ENCODE peak calls at places on chromosomes 12 and 14, in five cellular contexts. E, S, Q, B and M are unnamed samples.

GRCh38 chr14:30223385-30223785 is 295.7 kb upstream of the PRKD1 start:
- DNase-seq in S (no peak), E (no peak), B (no peak), Q (peak; percentile 90), M (peak; percentile 27)

GRCh38 chr12:93947486-93947885 is 200.9 kb upstream of the PLXNC1 start:
- DNase-seq in Q (no peak), S (no peak), B (no peak), E (no peak), M (no peak)

GRCh38 chr14:81435578-81436295 is 35.6 kb upstream of the STON2 start:
- DNase-seq in S (peak; percentile 6), Q (peak; percentile 62), E (peak; percentile 30), B (peak; percentile 53), M (no peak)

GRCh38 chr12:119649202-119649808 is 18.6 kb upstream of the PRKAB1 start:
- DNase-seq in B (peak; percentile 76), E (no peak), Q (no peak), S (no peak), M (peak; percentile 54)

GRCh38 chr14:94125659-94126418 is 3.6 kb downstream of the IFI27L2 start:
- DNase-seq in Q (no peak), B (no peak), S (no peak), E (no peak), M (no peak)

GRCh38 chr14:99564256-99564902 is 39.6 kb downstream of the CCDC85C start:
- DNase-seq in S (no peak), E (no peak), B (no peak), Q (peak; percentile 81), M (peak; percentile 68)

GRCh38 chr14:79971330-79971729 is 240.0 kb downstream of the DIO2 start:
- DNase-seq in B (no peak), E (no peak), Q (no peak), S (no peak), M (no peak)

GRCh38 chr14:89574420-89574819 is 157.4 kb upstream of the FOXN3 start:
- DNase-seq in E (no peak), Q (no peak), S (no peak), B (no peak), M (no peak)

GRCh38 chr14:35390577-35391387 is 13.8 kb downstream of the NFKBIA start:
- DNase-seq in B (peak; percentile 57), S (no peak), E (peak; percentile 45), Q (peak; percentile 10), M (peak; percentile 88)

GRCh38 chr12:128339669-128340068 is 72.7 kb downstream of the TMEM132C start:
- DNase-seq in E (no peak), Q (no peak), B (no peak), S (no peak), M (no peak)

GRCh38 chr12:72072613-72073212 is 134.1 kb downstream of the TPH2 start:
- DNase-seq in E (no peak), B (no peak), S (no peak), Q (no peak), M (no peak)

GRCh38 chr14:30227871-30228270 is 300.2 kb upstream of the PRKD1 start:
- DNase-seq in S (no peak), B (no peak), E (no peak), Q (no peak), M (no peak)

GRCh38 chr12:16606201-16606849 is 363 bp upstream of the LMO3 start:
- DNase-seq in B (peak; percentile 38), Q (peak; percentile 93), E (no peak), S (no peak), M (peak; percentile 88)

GRCh38 chr12:47820631-47821345 is 1.1 kb upstream of the HDAC7 start:
- DNase-seq in Q (peak; percentile 11), E (no peak), B (no peak), S (no peak), M (no peak)

GRCh38 chr12:102513739-102514138 is 33.4 kb upstream of the IGF1 start:
- DNase-seq in S (no peak), E (no peak), B (no peak), Q (no peak), M (no peak)

GRCh38 chr12:131049002-131049401 is 95.3 kb downstream of the ADGRD1 start:
- DNase-seq in S (no peak), E (no peak), B (no peak), Q (no peak), M (no peak)

GRCh38 chr12:129868566-129868965 is 35.3 kb downstream of the TMEM132D start:
- DNase-seq in B (no peak), E (no peak), S (no peak), Q (no peak), M (peak; percentile 65)

GRCh38 chr14:68471029-68471963 is 321.6 kb downstream of the ZFP36L1 start:
- DNase-seq in B (peak; percentile 61), S (no peak), E (no peak), Q (no peak), M (no peak)

GRCh38 chr12:96466939-96467751 is 22.2 kb upstream of the CFAP54 start:
- DNase-seq in Q (no peak), S (no peak), E (no peak), B (no peak), M (peak; percentile 85)

GRCh38 chr12:111791507-111791906 is 24.8 kb downstream of the ALDH2 start:
- DNase-seq in B (no peak), Q (no peak), E (no peak), S (no peak), M (no peak)

GRCh38 chr12:14842315-14842714 is 1.0 kb downstream of the ART4 start:
- DNase-seq in B (no peak), Q (no peak), S (no peak), E (no peak), M (no peak)

GRCh38 chr12:87518508-87518907 is 510.7 kb downstream of the C12orf50 start:
- DNase-seq in E (no peak), Q (no peak), S (no peak), B (no peak), M (no peak)

GRCh38 chr12:46659032-46659703 is 166.6 kb downstream of the SLC38A4 start:
- DNase-seq in Q (no peak), S (no peak), B (no peak), E (no peak), M (no peak)

GRCh38 chr12:84599539-84599938 is 313.1 kb downstream of the SLC6A15 start:
- DNase-seq in E (no peak), S (no peak), B (no peak), Q (peak; percentile 45), M (no peak)

GRCh38 chr12:122452701-122453285 is 30.3 kb upstream of the CLIP1 start:
- DNase-seq in B (no peak), Q (no peak), S (no peak), E (no peak), M (no peak)

GRCh38 chr12:82426586-82426985 is 68.3 kb downstream of the METTL25 start:
- DNase-seq in S (no peak), B (no peak), E (no peak), Q (no peak), M (no peak)